ENCODE peak calls at places on chromosome 14, in five cellular contexts. C, M, P, G and J are unnamed samples.

GRCh38 chr14:105853907-105854599 is 327.7 kb downstream of the TMEM121 start:
- DNase-seq in C (peak; percentile 32), M (no peak), P (no peak), G (no peak), J (no peak)

GRCh38 chr14:57009585-57010515 is 199.6 kb upstream of the OTX2 start:
- DNase-seq in C (no peak), M (no peak), P (no peak), G (no peak), J (no peak)

GRCh38 chr14:99229654-99230215 is 42.3 kb downstream of the BCL11B start:
- DNase-seq in C (peak; percentile 65), M (no peak), P (no peak), G (no peak), J (no peak)

GRCh38 chr14:80669416-80669815 is 272.1 kb downstream of the CEP128 start:
- DNase-seq in C (no peak), M (no peak), P (no peak), G (no peak), J (no peak)

GRCh38 chr14:49483266-49483665 is 102.9 kb downstream of the RPS29 start:
- DNase-seq in C (no peak), M (no peak), P (no peak), G (no peak), J (no peak)

GRCh38 chr14:100592972-100593371 is 5.8 kb upstream of the BEGAIN start:
- DNase-seq in C (peak; percentile 13), M (no peak), P (no peak), G (no peak), J (no peak)

GRCh38 chr14:39265741-39266588 is 32.2 kb downstream of the MIA2 start:
- DNase-seq in C (no peak), M (no peak), P (no peak), G (no peak), J (no peak)

GRCh38 chr14:102923920-102924486 is 1.5 kb downstream of the AMN start:
- DNase-seq in C (no peak), M (no peak), P (no peak), G (no peak), J (no peak)

GRCh38 chr14:37985826-37986470 is 221.8 kb upstream of the SSTR1 start:
- DNase-seq in C (peak; percentile 81), M (no peak), P (no peak), G (peak; percentile 55), J (no peak)

GRCh38 chr14:24071836-24072420 is 566 bp downstream of the CPNE6 start:
- DNase-seq in C (no peak), M (no peak), P (no peak), G (no peak), J (no peak)

GRCh38 chr14:83559721-83560120 is 1970.2 kb upstream of the FLRT2 start:
- DNase-seq in C (no peak), M (no peak), P (no peak), G (no peak), J (no peak)

GRCh38 chr14:80930836-80931389 is 10.6 kb downstream of the CEP128 start:
- DNase-seq in C (peak; percentile 69), M (no peak), P (no peak), G (peak; percentile 3), J (no peak)

GRCh38 chr14:75781096-75781495 is 120.0 kb downstream of the TTLL5 start:
- DNase-seq in C (no peak), M (no peak), P (no peak), G (no peak), J (no peak)
- TF ChIP-seq POLR2A in C (no peak), M (no peak), P (no peak), G (no peak), J (no peak)

GRCh38 chr14:63578300-63578699 is 35.1 kb upstream of the PPP2R5E start:
- DNase-seq in C (no peak), M (no peak), P (no peak), G (no peak), J (no peak)

GRCh38 chr14:63573579-63573978 is 30.4 kb upstream of the PPP2R5E start:
- DNase-seq in C (no peak), M (no peak), P (no peak), G (no peak), J (peak; percentile 23)
- TF ChIP-seq POLR2A in C (no peak), M (no peak), P (no peak), G (no peak), J (no peak)

GRCh38 chr14:104771374-104771773 is 18.4 kb downstream of the SIVA1 start:
- DNase-seq in C (no peak), M (no peak), P (no peak), G (no peak), J (no peak)
- TF ChIP-seq POLR2A in C (no peak), M (no peak), P (no peak), G (no peak), J (no peak)

DNA sequence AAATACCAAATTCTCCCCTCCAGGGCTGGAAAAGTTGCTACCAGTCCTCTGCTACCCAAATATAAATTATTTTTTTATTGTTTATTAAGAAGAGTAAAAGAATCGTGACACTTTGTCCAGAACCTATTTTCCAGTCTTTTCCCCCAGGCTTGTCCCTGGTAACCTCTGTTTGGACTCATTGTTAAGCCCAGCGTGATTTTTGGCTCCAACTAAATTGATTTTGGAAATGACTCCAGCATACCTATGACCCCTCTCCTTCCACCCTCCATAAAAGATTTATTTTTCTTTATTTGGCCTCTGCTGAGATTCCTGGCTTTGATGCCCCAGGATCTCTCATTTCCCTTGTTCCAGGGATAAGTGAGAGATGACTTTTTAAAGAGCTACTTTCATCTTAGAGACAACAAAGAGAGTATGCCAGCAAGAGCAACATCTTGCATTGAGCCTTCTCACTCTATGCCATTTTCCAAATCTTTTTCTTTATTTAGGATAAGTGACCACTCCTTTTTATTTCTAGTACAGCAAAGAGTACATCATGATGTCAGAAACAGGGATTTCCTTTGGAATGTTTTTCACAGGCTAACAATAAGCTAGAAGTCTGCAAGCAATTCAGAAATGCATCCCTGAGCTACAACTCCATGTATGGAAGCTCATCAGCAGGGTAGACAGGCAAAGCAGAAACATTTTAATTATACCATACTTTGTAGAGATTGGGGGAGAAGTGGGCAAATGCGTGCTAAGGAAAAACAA is 75.8 kb downstream of the DAD1 start:
- DNase-seq in C (no peak), M (no peak), P (no peak), G (no peak), J (no peak)
- TF ChIP-seq POLR2A in C (no peak), M (no peak), P (no peak), G (no peak), J (no peak)

GRCh38 chr14:73787760-73788508 is 63.7 kb upstream of the PTGR2 start:
- DNase-seq in C (no peak), M (peak; percentile 50), P (no peak), G (no peak), J (no peak)

GRCh38 chr14:73785834-73786631 is 65.6 kb upstream of the PTGR2 start:
- DNase-seq in C (peak; percentile 93), M (peak; percentile 89), P (peak; percentile 87), G (peak; percentile 88), J (no peak)

GRCh38 chr14:73785336-73785833 is 66.2 kb upstream of the PTGR2 start:
- DNase-seq in C (peak; percentile 70), M (peak; percentile 66), P (no peak), G (peak; percentile 66), J (no peak)

GRCh38 chr14:73786632-73786941 is 65.0 kb upstream of the PTGR2 start:
- DNase-seq in C (no peak), M (no peak), P (no peak), G (peak; percentile 46), J (no peak)

DNA sequence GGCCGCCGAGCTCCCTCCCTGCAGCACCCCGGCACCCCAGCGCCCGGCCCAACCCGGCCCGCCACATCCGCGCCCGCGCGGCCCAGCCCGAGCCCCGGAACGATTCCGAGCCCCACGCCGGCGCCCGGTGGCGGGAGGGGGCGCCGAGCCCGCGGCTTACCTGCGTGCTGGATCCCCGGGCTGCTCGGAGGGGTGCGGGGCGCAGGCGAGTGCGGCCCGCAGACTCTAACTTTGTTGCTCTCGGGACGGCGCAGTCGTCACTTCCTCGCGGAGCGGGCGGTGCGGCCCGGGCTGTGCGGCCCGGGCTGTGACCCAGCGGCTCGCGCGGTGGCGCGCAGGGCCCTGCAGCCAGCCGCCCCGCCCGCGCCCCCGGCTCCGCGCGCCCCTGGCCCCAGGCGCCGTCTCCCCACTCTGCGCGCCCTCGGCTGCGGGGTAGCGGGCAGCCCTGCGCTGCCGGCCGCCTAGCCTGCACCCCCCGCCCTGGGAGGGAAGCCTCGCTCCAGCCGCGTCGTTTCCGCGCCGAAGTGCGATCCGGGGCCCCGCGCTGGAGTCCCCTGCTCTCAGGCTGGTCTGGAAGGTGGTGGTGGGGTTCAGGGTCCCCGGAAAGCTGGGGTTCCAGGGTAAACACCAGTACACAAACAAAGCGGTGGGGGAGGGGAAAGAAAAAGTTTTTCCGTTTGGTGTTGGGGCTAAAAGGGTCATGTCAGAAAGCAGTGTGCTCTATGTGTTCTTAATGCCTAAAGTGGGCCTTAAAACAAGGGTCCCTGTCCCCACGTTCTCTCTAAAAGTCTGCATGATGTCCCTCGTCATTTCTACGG is 64.5 kb upstream of the PTGR2 start:
- DNase-seq in C (peak; percentile 86), M (peak; percentile 60), P (no peak), G (peak; percentile 31), J (no peak)
- TF ChIP-seq POLR2A in C (peak; percentile 79), M (peak; percentile 77), P (no peak), G (peak; percentile 39), J (peak; percentile 53)